ENCODE peak calls at places on chromosomes 1 and 21, in seven cellular contexts. J is right atrium auricular region; A is IMR-90; O is heart right ventricle; K is CD8-positive, alpha-beta T cell; W is uterus; C is Peyer's patch. X is an unnamed sample. For H3K4me1, the result is how much of the 10 kb centered on the place peaks cover.

GRCh38 chr1:239260779-239261286 is 125.5 kb upstream of the CHRM3 start:
- DNase-seq in J (no peak), A (no peak), O (no peak), K (no peak), W (no peak), C (no peak), X (no peak)

GRCh38 chr1:195462646-195463045 is 1145.6 kb downstream of the KCNT2 start:
- DNase-seq in J (no peak), A (peak), O (no peak), K (no peak), W (no peak), C (no peak), X (no peak)

GRCh38 chr21:36988536-36988935 is 18.0 kb upstream of the RIPPLY3 start:
- DNase-seq in J (no peak), A (no peak), O (no peak), K (no peak), W (no peak), C (no peak), X (no peak)

GRCh38 chr1:200880212-200880611 is 7.4 kb downstream of the GPR25 start:
- DNase-seq in J (peak), A (no peak), O (no peak), K (no peak), W (no peak), C (no peak), X (no peak)

GRCh38 chr1:75632350-75632949 is 21.5 kb upstream of the SLC44A5 start:
- DNase-seq in J (no peak), A (peak), O (no peak), K (no peak), W (no peak), C (no peak), X (no peak)

GRCh38 chr1:26692793-26693490 is 2.9 kb upstream of the ARID1A start:
- DNase-seq in J (peak), A (peak), O (peak), K (peak), W (peak), C (peak), X (no peak)

GRCh38 chr1:38699330-38700076 is 160.1 kb downstream of the RRAGC start:
- DNase-seq in J (no peak), A (no peak), O (no peak), K (no peak), W (no peak), C (no peak), X (peak)

GRCh38 chr1:118201524-118201923 is 16.5 kb upstream of the SPAG17 start:
- DNase-seq in J (no peak), A (no peak), O (no peak), K (no peak), W (no peak), C (no peak), X (no peak)

GRCh38 chr21:31872072-31872451 is 758 bp upstream of the HUNK start:
- DNase-seq in J (no peak), A (no peak), O (no peak), K (no peak), W (no peak), C (no peak), X (no peak)

GRCh38 chr1:236413688-236414087 is 19.6 kb downstream of the EDARADD start:
- DNase-seq in J (no peak), A (no peak), O (no peak), K (no peak), W (no peak), C (no peak), X (no peak)

GRCh38 chr1:27564710-27565649 is 39.0 kb downstream of the AHDC1 start:
- DNase-seq in J (no peak), A (no peak), O (peak), K (no peak), W (peak), C (no peak), X (no peak)

GRCh38 chr1:213821175-213821942 is 166.4 kb upstream of the PROX1 start:
- DNase-seq in J (no peak), A (no peak), O (no peak), K (no peak), W (no peak), C (no peak), X (no peak)

GRCh38 chr1:198270421-198270820 is 113.6 kb downstream of the NEK7 start:
- DNase-seq in J (no peak), A (no peak), O (no peak), K (no peak), W (no peak), C (no peak), X (no peak)

GRCh38 chr1:245605480-245606156 is 450.8 kb downstream of the KIF26B start:
- DNase-seq in J (no peak), A (peak), O (peak), K (no peak), W (no peak), C (no peak), X (no peak)

GRCh38 chr1:38527373-38527966 is 332.1 kb downstream of the RRAGC start:
- DNase-seq in J (no peak), A (no peak), O (no peak), K (no peak), W (no peak), C (peak), X (no peak)

GRCh38 chr1:65489481-65489880 is 69.0 kb downstream of the LEPR start:
- DNase-seq in J (no peak), A (no peak), O (no peak), K (no peak), W (no peak), C (no peak), X (no peak)

GRCh38 chr1:117284408-117285215 is 73.9 kb upstream of the VTCN1 start:
- DNase-seq in J (no peak), A (peak), O (no peak), K (no peak), W (no peak), C (no peak), X (no peak)

GRCh38 chr1:54803761-54804470 is 2.8 kb upstream of the TTC22 start:
- DNase-seq in J (peak), A (peak), O (no peak), K (no peak), W (no peak), C (no peak), X (no peak)

GRCh38 chr1:34950428-34950827 is 21.0 kb upstream of the DLGAP3 start:
- DNase-seq in J (no peak), A (no peak), O (no peak), K (no peak), W (no peak), C (no peak), X (no peak)

GRCh38 chr1:110433803-110434202 is 17.1 kb upstream of the PROK1 start:
- DNase-seq in J (peak), A (peak), O (peak), K (no peak), W (no peak), C (no peak), X (no peak)
- TF ChIP-seq CTCF in J (no peak), A (peak), O (peak), K (no peak), W (no peak), C (no peak), X (no peak)

GRCh38 chr1:159881930-159882839 is 17.8 kb downstream of the CFAP45 start:
- DNase-seq in J (peak), A (peak), O (peak), K (no peak), W (peak), C (peak), X (no peak)
- H3K4me1 ChIP-seq in J (under half), A (under half), O (under half), K (under half), W (under half), C (under half), X (under half)

GRCh38 chr1:154937051-154937987 is 800 bp upstream of the PMVK start:
- DNase-seq in J (peak), A (peak), O (peak), K (peak), W (peak), C (peak), X (peak)
- TF ChIP-seq CTCF in J (peak), A (peak), O (no peak), K (peak), W (peak), C (peak), X (no peak)

GRCh38 chr1:12464627-12465056 is 153.4 kb downstream of the DHRS3 start:
- DNase-seq in J (peak), A (peak), O (no peak), K (no peak), W (peak), C (no peak), X (no peak)
- H3K4me1 ChIP-seq in J (half or more), A (under half), O (half or more), K (under half), W (under half), C (under half), X (half or more)

GRCh38 chr1:9874412-9874811 is 35.7 kb downstream of the CTNNBIP1 start:
- DNase-seq in J (no peak), A (no peak), O (no peak), K (no peak), W (no peak), C (no peak), X (no peak)

GRCh38 chr1:9875636-9876000 is 34.5 kb downstream of the CTNNBIP1 start:
- DNase-seq in J (no peak), A (no peak), O (no peak), K (no peak), W (no peak), C (no peak), X (no peak)

GRCh38 chr1:9878421-9878820 is 31.6 kb downstream of the CTNNBIP1 start:
- DNase-seq in J (no peak), A (no peak), O (no peak), K (no peak), W (no peak), C (no peak), X (no peak)

GRCh38 chr1:9874959-9875635 is 35.0 kb downstream of the CTNNBIP1 start:
- DNase-seq in J (peak), A (peak), O (peak), K (peak), W (peak), C (peak), X (no peak)

DNA sequence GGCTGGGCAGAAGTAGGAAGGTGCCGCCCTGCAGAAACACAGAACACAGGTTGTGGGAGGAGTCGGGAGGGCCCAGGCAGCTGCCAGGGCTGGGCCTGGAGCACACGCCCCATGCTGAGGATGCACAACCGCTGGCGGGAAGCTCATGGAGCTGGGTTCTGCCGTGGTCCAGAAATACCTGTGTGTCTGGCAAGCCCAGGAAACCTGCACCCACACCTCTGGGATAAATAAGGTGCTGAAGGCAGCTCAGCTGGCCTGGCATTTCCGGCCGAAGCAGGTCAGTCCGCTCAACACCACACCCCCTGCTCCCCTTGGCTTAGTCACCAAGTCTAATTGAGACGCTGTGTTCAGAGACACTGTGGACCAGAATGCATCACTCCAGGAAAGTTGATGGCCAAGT is 32.1 kb downstream of the CTNNBIP1 start:
- DNase-seq in J (no peak), A (no peak), O (no peak), K (no peak), W (no peak), C (no peak), X (no peak)
- TF ChIP-seq CTCF in J (no peak), A (no peak), O (no peak), K (no peak), W (no peak), C (no peak), X (no peak)

DNA sequence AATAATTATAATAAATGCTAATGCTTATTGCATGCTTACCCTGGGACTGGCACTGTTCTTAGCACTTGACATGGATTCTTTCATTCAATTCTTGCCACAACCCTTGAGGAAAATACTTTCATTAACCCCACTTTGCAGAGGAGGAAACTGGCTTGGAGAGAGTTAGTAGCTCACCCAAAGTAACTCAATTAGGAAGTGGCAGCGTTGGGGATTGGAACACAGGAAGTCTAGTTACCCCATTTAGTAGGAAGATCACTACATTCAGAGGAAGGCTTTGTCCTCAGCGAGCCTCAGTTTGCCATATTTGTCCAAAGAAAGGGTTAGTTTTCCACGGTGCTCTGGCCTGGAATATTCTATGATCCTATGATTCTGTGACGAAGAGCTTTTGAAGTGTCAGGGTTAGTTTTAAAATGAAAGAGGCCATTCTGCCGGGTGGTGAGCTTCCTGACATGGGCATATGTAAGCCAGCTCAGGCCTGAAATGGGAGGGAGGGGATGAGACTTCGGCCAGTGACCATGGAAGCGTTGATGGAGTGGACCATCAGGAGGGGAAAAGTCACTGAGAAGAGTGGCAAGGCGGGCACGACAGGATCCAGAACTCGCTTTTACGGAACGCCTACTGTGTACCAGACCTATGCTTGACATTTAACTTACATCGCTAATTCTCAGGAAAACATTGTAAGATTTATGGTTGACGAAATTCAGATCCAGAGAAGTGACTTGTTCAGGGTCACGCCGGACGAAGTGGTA is 28.2 kb upstream of the EPB41 start:
- DNase-seq in J (no peak), A (no peak), O (no peak), K (no peak), W (no peak), C (no peak), X (no peak)
- H3K4me1 ChIP-seq in J (under half), A (under half), O (under half), K (under half), W (under half), C (under half), X (half or more)

GRCh38 chr1:151362308-151363155 is 10.0 kb downstream of the SELENBP1 start:
- DNase-seq in J (no peak), A (no peak), O (no peak), K (no peak), W (no peak), C (no peak), X (no peak)
- TF ChIP-seq CTCF in J (no peak), A (no peak), O (no peak), K (no peak), W (no peak), C (no peak), X (no peak)

DNA sequence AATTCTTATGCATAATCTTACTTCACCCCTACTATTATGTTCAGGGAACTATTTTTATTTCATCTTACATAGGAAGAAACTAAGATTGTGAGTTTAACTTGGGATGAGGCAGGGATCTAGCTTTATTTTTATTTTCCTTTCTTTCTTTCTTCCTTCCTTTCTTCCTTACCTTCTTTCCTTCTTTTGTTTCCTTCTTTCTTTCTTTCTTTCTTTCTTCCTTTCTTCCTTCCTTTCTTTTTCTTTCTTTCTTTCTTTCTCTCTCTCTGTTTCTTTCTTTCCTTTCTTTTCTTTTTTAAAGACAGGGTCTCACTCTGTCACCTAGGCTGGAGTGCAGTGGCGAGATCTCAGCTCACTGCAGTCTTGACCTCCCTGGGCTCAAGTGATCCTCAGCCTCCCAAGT is 28.9 kb downstream of the NEK2 start:
- DNase-seq in J (no peak), A (no peak), O (no peak), K (no peak), W (no peak), C (no peak), X (no peak)
- H3K4me1 ChIP-seq in J (under half), A (under half), O (under half), K (under half), W (under half), C (under half), X (under half)

X was measured in vagina.